ENCODE peak calls at places on chromosomes 3 and 15, in nine cellular contexts. One of them, this sample, is unnamed.

GRCh38 chr3:151218136-151218535 is 15.1 kb upstream of the GPR171 start:
- DNase-seq in cardiac muscle cell: no peak
- DNase-seq in GM23338: no peak
- DNase-seq in mucosa of descending colon: no peak
- DNase-seq in Caco-2: no peak
- DNase-seq in NT2/D1: no peak
- DNase-seq in fibroblast of lung: no peak
- DNase-seq in breast epithelium: no peak
- DNase-seq in heart right ventricle: no peak
- DNase-seq in this sample: no peak

GRCh38 chr15:100833432-100834389 is 45.9 kb upstream of the ALDH1A3 start:
- DNase-seq in cardiac muscle cell: no peak
- DNase-seq in GM23338: no peak
- DNase-seq in mucosa of descending colon: no peak
- DNase-seq in Caco-2: no peak
- DNase-seq in NT2/D1: no peak
- DNase-seq in fibroblast of lung: no peak
- DNase-seq in breast epithelium: no peak
- DNase-seq in heart right ventricle: no peak
- DNase-seq in this sample: no peak

GRCh38 chr3:156762631-156763185 is 63.4 kb upstream of the LEKR1 start:
- DNase-seq in cardiac muscle cell: peak; percentile 95
- DNase-seq in GM23338: no peak
- DNase-seq in mucosa of descending colon: no peak
- DNase-seq in Caco-2: no peak
- DNase-seq in NT2/D1: no peak
- DNase-seq in fibroblast of lung: peak; percentile 81
- DNase-seq in breast epithelium: no peak
- DNase-seq in heart right ventricle: peak; percentile 14
- DNase-seq in this sample: no peak

GRCh38 chr3:26058774-26059455 is 269.0 kb downstream of the OXSM start:
- DNase-seq in cardiac muscle cell: no peak
- DNase-seq in GM23338: no peak
- DNase-seq in mucosa of descending colon: no peak
- DNase-seq in Caco-2: no peak
- DNase-seq in NT2/D1: no peak
- DNase-seq in fibroblast of lung: no peak
- DNase-seq in breast epithelium: no peak
- DNase-seq in heart right ventricle: no peak
- DNase-seq in this sample: no peak

GRCh38 chr3:40456279-40456939 is 730 bp upstream of the RPL14 start:
- DNase-seq in cardiac muscle cell: peak; percentile 9
- DNase-seq in GM23338: no peak
- DNase-seq in mucosa of descending colon: peak; percentile 38
- DNase-seq in Caco-2: no peak
- DNase-seq in NT2/D1: no peak
- DNase-seq in fibroblast of lung: no peak
- DNase-seq in breast epithelium: no peak
- DNase-seq in heart right ventricle: no peak
- DNase-seq in this sample: no peak

GRCh38 chr3:104885214-104885814 is 481.4 kb upstream of the ALCAM start:
- DNase-seq in cardiac muscle cell: no peak
- DNase-seq in GM23338: no peak
- DNase-seq in mucosa of descending colon: no peak
- DNase-seq in Caco-2: no peak
- DNase-seq in NT2/D1: no peak
- DNase-seq in fibroblast of lung: peak; percentile 66
- DNase-seq in breast epithelium: no peak
- DNase-seq in heart right ventricle: no peak
- DNase-seq in this sample: no peak

GRCh38 chr3:24278526-24278925 is 216.1 kb downstream of the THRB start:
- DNase-seq in cardiac muscle cell: no peak
- DNase-seq in GM23338: no peak
- DNase-seq in mucosa of descending colon: no peak
- DNase-seq in Caco-2: no peak
- DNase-seq in NT2/D1: no peak
- DNase-seq in fibroblast of lung: no peak
- DNase-seq in breast epithelium: no peak
- DNase-seq in heart right ventricle: no peak
- DNase-seq in this sample: no peak

GRCh38 chr15:75809986-75810750 is 33.1 kb upstream of the UBE2Q2 start:
- DNase-seq in cardiac muscle cell: peak; percentile 48
- DNase-seq in GM23338: peak; percentile 81
- DNase-seq in mucosa of descending colon: peak; percentile 38
- DNase-seq in Caco-2: peak; percentile 57
- DNase-seq in NT2/D1: peak; percentile 57
- DNase-seq in fibroblast of lung: peak; percentile 7
- DNase-seq in breast epithelium: no peak
- DNase-seq in heart right ventricle: no peak
- DNase-seq in this sample: no peak

GRCh38 chr3:184289426-184289938 is 9.6 kb upstream of the PSMD2 start:
- DNase-seq in cardiac muscle cell: peak; percentile 65
- DNase-seq in GM23338: peak; percentile 91
- DNase-seq in mucosa of descending colon: peak; percentile 73
- DNase-seq in Caco-2: peak; percentile 64
- DNase-seq in NT2/D1: peak; percentile 75
- DNase-seq in fibroblast of lung: peak; percentile 19
- DNase-seq in breast epithelium: no peak
- DNase-seq in heart right ventricle: peak; percentile 35
- DNase-seq in this sample: no peak

GRCh38 chr3:4821975-4822374 is 157.3 kb upstream of the BHLHE40 start:
- DNase-seq in cardiac muscle cell: no peak
- DNase-seq in GM23338: no peak
- DNase-seq in mucosa of descending colon: peak; percentile 61
- DNase-seq in Caco-2: no peak
- DNase-seq in NT2/D1: no peak
- DNase-seq in fibroblast of lung: no peak
- DNase-seq in breast epithelium: no peak
- DNase-seq in heart right ventricle: no peak
- DNase-seq in this sample: no peak

GRCh38 chr3:87207500-87207899 is 19.6 kb upstream of the CHMP2B start:
- DNase-seq in cardiac muscle cell: no peak
- DNase-seq in GM23338: no peak
- DNase-seq in mucosa of descending colon: no peak
- DNase-seq in Caco-2: no peak
- DNase-seq in NT2/D1: no peak
- DNase-seq in fibroblast of lung: peak; percentile 35
- DNase-seq in breast epithelium: no peak
- DNase-seq in heart right ventricle: no peak
- DNase-seq in this sample: no peak

GRCh38 chr15:64618138-64618537 is 157.3 kb downstream of the RBPMS2 start:
- DNase-seq in cardiac muscle cell: no peak
- DNase-seq in GM23338: no peak
- DNase-seq in mucosa of descending colon: no peak
- DNase-seq in Caco-2: no peak
- DNase-seq in NT2/D1: no peak
- DNase-seq in fibroblast of lung: no peak
- DNase-seq in breast epithelium: no peak
- DNase-seq in heart right ventricle: no peak
- DNase-seq in this sample: no peak

GRCh38 chr3:186340211-186340610 is 21.8 kb downstream of the DGKG start:
- DNase-seq in cardiac muscle cell: no peak
- DNase-seq in GM23338: no peak
- DNase-seq in mucosa of descending colon: no peak
- DNase-seq in Caco-2: no peak
- DNase-seq in NT2/D1: no peak
- DNase-seq in fibroblast of lung: peak; percentile 57
- DNase-seq in breast epithelium: no peak
- DNase-seq in heart right ventricle: no peak
- DNase-seq in this sample: no peak

GRCh38 chr3:126659915-126660886 is 5.3 kb upstream of the TXNRD3 start:
- DNase-seq in cardiac muscle cell: no peak
- DNase-seq in GM23338: peak; percentile 74
- DNase-seq in mucosa of descending colon: no peak
- DNase-seq in Caco-2: no peak
- DNase-seq in NT2/D1: no peak
- DNase-seq in fibroblast of lung: no peak
- DNase-seq in breast epithelium: no peak
- DNase-seq in heart right ventricle: no peak
- DNase-seq in this sample: no peak

GRCh38 chr3:37957185-37957936 is 33.2 kb upstream of the VILL start:
- DNase-seq in cardiac muscle cell: no peak
- DNase-seq in GM23338: no peak
- DNase-seq in mucosa of descending colon: no peak
- DNase-seq in Caco-2: no peak
- DNase-seq in NT2/D1: no peak
- DNase-seq in fibroblast of lung: no peak
- DNase-seq in breast epithelium: no peak
- DNase-seq in heart right ventricle: no peak
- DNase-seq in this sample: no peak

GRCh38 chr3:52533623-52534280 is at the start of gene NT5DC2:
- DNase-seq in cardiac muscle cell: peak; percentile 83
- DNase-seq in GM23338: peak; percentile 77
- DNase-seq in mucosa of descending colon: peak; percentile 80
- DNase-seq in Caco-2: peak; percentile 65
- DNase-seq in NT2/D1: peak; percentile 23
- DNase-seq in fibroblast of lung: peak; percentile 68
- DNase-seq in breast epithelium: peak; percentile 46
- DNase-seq in heart right ventricle: peak; percentile 60
- DNase-seq in this sample: no peak

DNA sequence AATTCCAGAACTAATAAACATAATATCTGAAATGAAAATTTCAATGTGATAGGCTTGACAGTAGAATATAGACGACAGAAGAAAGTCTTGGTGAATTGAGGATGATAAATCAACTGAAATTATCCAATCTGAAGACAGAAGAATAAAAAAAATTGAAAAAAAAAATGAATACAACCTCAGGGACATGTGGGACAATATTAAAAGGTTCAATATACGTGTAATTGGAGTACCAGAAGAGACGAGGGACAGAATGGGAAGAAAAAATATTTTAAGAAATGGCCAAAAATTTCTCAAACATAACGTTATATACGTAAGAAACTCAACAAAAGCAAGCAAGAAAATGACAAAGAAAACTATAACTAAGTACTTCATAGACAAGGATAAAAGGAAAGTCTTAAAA is 43.3 kb upstream of the HCLS1 start:
- DNase-seq in cardiac muscle cell: no peak
- DNase-seq in GM23338: no peak
- DNase-seq in mucosa of descending colon: no peak
- DNase-seq in Caco-2: no peak
- DNase-seq in NT2/D1: no peak
- DNase-seq in fibroblast of lung: no peak
- DNase-seq in breast epithelium: no peak
- DNase-seq in heart right ventricle: no peak
- DNase-seq in this sample: no peak
- H3K36me3 ChIP-seq in cardiac muscle cell: peaks cover 22% of the 10 kb centered on the region
- H3K36me3 ChIP-seq in GM23338: no peaks in the 10 kb centered on the region
- H3K36me3 ChIP-seq in mucosa of descending colon: no peaks in the 10 kb centered on the region
- H3K36me3 ChIP-seq in Caco-2: peaks cover 1% of the 10 kb centered on the region
- H3K36me3 ChIP-seq in NT2/D1: peaks cover 32% of the 10 kb centered on the region
- H3K36me3 ChIP-seq in fibroblast of lung: no peaks in the 10 kb centered on the region
- H3K36me3 ChIP-seq in breast epithelium: peaks cover 3% of the 10 kb centered on the region
- H3K36me3 ChIP-seq in heart right ventricle: peaks cover 77% of the 10 kb centered on the region
- H3K36me3 ChIP-seq in this sample: no peaks in the 10 kb centered on the region

GRCh38 chr3:47666118-47666517 is 87.5 kb upstream of the CSPG5 start:
- DNase-seq in cardiac muscle cell: no peak
- DNase-seq in GM23338: no peak
- DNase-seq in mucosa of descending colon: no peak
- DNase-seq in Caco-2: peak; percentile 38
- DNase-seq in NT2/D1: no peak
- DNase-seq in fibroblast of lung: no peak
- DNase-seq in breast epithelium: no peak
- DNase-seq in heart right ventricle: no peak
- DNase-seq in this sample: no peak
- H3K36me3 ChIP-seq in cardiac muscle cell: peaks cover 38% of the 10 kb centered on the region
- H3K36me3 ChIP-seq in GM23338: peaks cover 39% of the 10 kb centered on the region
- H3K36me3 ChIP-seq in mucosa of descending colon: no peaks in the 10 kb centered on the region
- H3K36me3 ChIP-seq in Caco-2: peaks cover 2% of the 10 kb centered on the region
- H3K36me3 ChIP-seq in NT2/D1: peaks cover 51% of the 10 kb centered on the region
- H3K36me3 ChIP-seq in fibroblast of lung: no peaks in the 10 kb centered on the region
- H3K36me3 ChIP-seq in breast epithelium: no peaks in the 10 kb centered on the region
- H3K36me3 ChIP-seq in heart right ventricle: peaks cover 88% of the 10 kb centered on the region
- H3K36me3 ChIP-seq in this sample: peaks cover 3% of the 10 kb centered on the region

GRCh38 chr15:70147778-70148177 is 50.1 kb upstream of the TLE3 start:
- DNase-seq in cardiac muscle cell: no peak
- DNase-seq in GM23338: no peak
- DNase-seq in mucosa of descending colon: no peak
- DNase-seq in Caco-2: no peak
- DNase-seq in NT2/D1: no peak
- DNase-seq in fibroblast of lung: no peak
- DNase-seq in breast epithelium: no peak
- DNase-seq in heart right ventricle: no peak
- DNase-seq in this sample: no peak

GRCh38 chr15:70149667-70150404 is 52.1 kb upstream of the TLE3 start:
- DNase-seq in cardiac muscle cell: peak; percentile 65
- DNase-seq in GM23338: no peak
- DNase-seq in mucosa of descending colon: no peak
- DNase-seq in Caco-2: no peak
- DNase-seq in NT2/D1: no peak
- DNase-seq in fibroblast of lung: peak; percentile 84
- DNase-seq in breast epithelium: no peak
- DNase-seq in heart right ventricle: no peak
- DNase-seq in this sample: no peak

GRCh38 chr15:70147178-70147760 is 49.6 kb upstream of the TLE3 start:
- DNase-seq in cardiac muscle cell: no peak
- DNase-seq in GM23338: no peak
- DNase-seq in mucosa of descending colon: no peak
- DNase-seq in Caco-2: no peak
- DNase-seq in NT2/D1: no peak
- DNase-seq in fibroblast of lung: no peak
- DNase-seq in breast epithelium: no peak
- DNase-seq in heart right ventricle: no peak
- DNase-seq in this sample: no peak

GRCh38 chr15:70150405-70150747 is 52.7 kb upstream of the TLE3 start:
- DNase-seq in cardiac muscle cell: no peak
- DNase-seq in GM23338: no peak
- DNase-seq in mucosa of descending colon: no peak
- DNase-seq in Caco-2: no peak
- DNase-seq in NT2/D1: no peak
- DNase-seq in fibroblast of lung: no peak
- DNase-seq in breast epithelium: no peak
- DNase-seq in heart right ventricle: no peak
- DNase-seq in this sample: no peak

DNA sequence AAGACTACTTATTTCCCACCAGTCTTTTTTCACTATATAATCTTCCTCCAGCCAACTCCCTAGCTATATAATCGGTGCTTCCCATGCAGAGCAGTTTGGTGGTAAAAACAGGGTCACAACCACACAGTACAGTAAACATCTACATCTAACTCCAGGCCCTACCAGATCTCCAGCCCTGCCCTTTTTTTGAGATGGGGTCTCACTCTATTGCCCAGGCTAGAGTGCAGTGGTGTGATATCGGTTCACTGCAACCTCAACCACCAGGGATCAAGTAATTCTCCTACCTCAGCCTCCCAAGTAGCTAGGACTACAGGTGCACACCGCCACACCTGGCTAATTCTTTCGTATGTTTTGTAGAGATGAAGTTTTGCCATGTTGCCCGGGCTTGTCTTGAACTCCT is 49.1 kb upstream of the TLE3 start:
- DNase-seq in cardiac muscle cell: no peak
- DNase-seq in GM23338: no peak
- DNase-seq in mucosa of descending colon: no peak
- DNase-seq in Caco-2: no peak
- DNase-seq in NT2/D1: no peak
- DNase-seq in fibroblast of lung: no peak
- DNase-seq in breast epithelium: no peak
- DNase-seq in heart right ventricle: no peak
- DNase-seq in this sample: no peak
- H3K36me3 ChIP-seq in cardiac muscle cell: no peaks in the 10 kb centered on the region
- H3K36me3 ChIP-seq in GM23338: no peaks in the 10 kb centered on the region
- H3K36me3 ChIP-seq in mucosa of descending colon: no peaks in the 10 kb centered on the region
- H3K36me3 ChIP-seq in Caco-2: no peaks in the 10 kb centered on the region
- H3K36me3 ChIP-seq in NT2/D1: no peaks in the 10 kb centered on the region
- H3K36me3 ChIP-seq in fibroblast of lung: no peaks in the 10 kb centered on the region
- H3K36me3 ChIP-seq in breast epithelium: no peaks in the 10 kb centered on the region
- H3K36me3 ChIP-seq in heart right ventricle: no peaks in the 10 kb centered on the region
- H3K36me3 ChIP-seq in this sample: no peaks in the 10 kb centered on the region

GRCh38 chr3:9679476-9680097 is 24.0 kb upstream of the CPNE9 start:
- DNase-seq in cardiac muscle cell: no peak
- DNase-seq in GM23338: no peak
- DNase-seq in mucosa of descending colon: no peak
- DNase-seq in Caco-2: no peak
- DNase-seq in NT2/D1: no peak
- DNase-seq in fibroblast of lung: no peak
- DNase-seq in breast epithelium: no peak
- DNase-seq in heart right ventricle: no peak
- DNase-seq in this sample: no peak
- H3K36me3 ChIP-seq in cardiac muscle cell: peaks cover 23% of the 10 kb centered on the region
- H3K36me3 ChIP-seq in GM23338: no peaks in the 10 kb centered on the region
- H3K36me3 ChIP-seq in mucosa of descending colon: peaks cover 11% of the 10 kb centered on the region
- H3K36me3 ChIP-seq in Caco-2: peaks cover 1% of the 10 kb centered on the region
- H3K36me3 ChIP-seq in NT2/D1: peaks cover 83% of the 10 kb centered on the region
- H3K36me3 ChIP-seq in fibroblast of lung: peaks cover 17% of the 10 kb centered on the region
- H3K36me3 ChIP-seq in breast epithelium: peaks cover 34% of the 10 kb centered on the region
- H3K36me3 ChIP-seq in heart right ventricle: peaks cover 100% of the 10 kb centered on the region
- H3K36me3 ChIP-seq in this sample: peaks cover 91% of the 10 kb centered on the region